ENCODE peak calls at places on chromosomes 12 and 14, in seven cellular contexts. A is heart right ventricle, Q is fibroblast of lung, L is cardiac muscle cell, Y is heart left ventricle, H is astrocyte of the spinal cord, T is fibroblast of mammary gland. D is an unnamed sample.

GRCh38 chr12:109482894-109483293 is 5.5 kb downstream of the UBE3B start:
- DNase-seq in A (no peak), Q (no peak), L (no peak), Y (no peak), H (no peak), T (no peak), D (no peak)

GRCh38 chr14:42460673-42461072 is 854.0 kb downstream of the LRFN5 start:
- DNase-seq in A (no peak), Q (no peak), L (no peak), Y (no peak), H (no peak), T (no peak), D (no peak)

GRCh38 chr12:40970320-40970907 is 217.7 kb upstream of the PDZRN4 start:
- DNase-seq in A (no peak), Q (no peak), L (no peak), Y (no peak), H (no peak), T (no peak), D (no peak)

GRCh38 chr12:34286483-34286882 is 264.2 kb downstream of the ALG10 start:
- DNase-seq in A (no peak), Q (no peak), L (no peak), Y (no peak), H (no peak), T (no peak), D (no peak)

GRCh38 chr12:111841236-111841749 is 735 bp upstream of the MAPKAPK5 start:
- DNase-seq in A (no peak), Q (peak; percentile 15), L (peak; percentile 14), Y (no peak), H (no peak), T (peak; percentile 22), D (no peak)

GRCh38 chr14:94364964-94365363 is 23.4 kb downstream of the SERPINA1 start:
- DNase-seq in A (no peak), Q (no peak), L (no peak), Y (no peak), H (no peak), T (no peak), D (no peak)

GRCh38 chr14:45381091-45381490 is 128.1 kb upstream of the MIS18BP1 start:
- DNase-seq in A (no peak), Q (no peak), L (no peak), Y (no peak), H (no peak), T (no peak), D (no peak)

GRCh38 chr12:64616221-64616620 is 5.9 kb downstream of the RASSF3 start:
- DNase-seq in A (no peak), Q (no peak), L (peak; percentile 43), Y (no peak), H (no peak), T (no peak), D (peak; percentile 27)

GRCh38 chr12:4681732-4682131 is 32.8 kb downstream of the NDUFA9 start:
- DNase-seq in A (no peak), Q (no peak), L (no peak), Y (no peak), H (no peak), T (no peak), D (no peak)

GRCh38 chr14:81831128-81831815 is 297.6 kb upstream of the SEL1L start:
- DNase-seq in A (peak; percentile 16), Q (no peak), L (peak; percentile 0), Y (peak; percentile 48), H (no peak), T (peak; percentile 5), D (peak; percentile 46)

GRCh38 chr14:69712637-69713088 is 54.3 kb upstream of the SRSF5 start:
- DNase-seq in A (peak; percentile 62), Q (no peak), L (no peak), Y (no peak), H (no peak), T (no peak), D (no peak)

GRCh38 chr12:121673013-121673441 is 3.6 kb upstream of the MORN3 start:
- DNase-seq in A (no peak), Q (no peak), L (no peak), Y (peak; percentile 51), H (no peak), T (no peak), D (no peak)

GRCh38 chr14:23121401-23121800 is 2.3 kb upstream of the CEBPE start:
- DNase-seq in A (peak; percentile 45), Q (peak; percentile 54), L (peak; percentile 93), Y (no peak), H (peak; percentile 72), T (peak; percentile 62), D (peak; percentile 94)

GRCh38 chr14:25150934-25151790 is 101.2 kb upstream of the STXBP6 start:
- DNase-seq in A (no peak), Q (peak; percentile 77), L (peak; percentile 76), Y (no peak), H (peak; percentile 52), T (peak; percentile 71), D (peak; percentile 78)

GRCh38 chr12:54987611-54988231 is 3.2 kb upstream of the TESPA1 start:
- DNase-seq in A (no peak), Q (no peak), L (no peak), Y (no peak), H (no peak), T (no peak), D (no peak)

DNA sequence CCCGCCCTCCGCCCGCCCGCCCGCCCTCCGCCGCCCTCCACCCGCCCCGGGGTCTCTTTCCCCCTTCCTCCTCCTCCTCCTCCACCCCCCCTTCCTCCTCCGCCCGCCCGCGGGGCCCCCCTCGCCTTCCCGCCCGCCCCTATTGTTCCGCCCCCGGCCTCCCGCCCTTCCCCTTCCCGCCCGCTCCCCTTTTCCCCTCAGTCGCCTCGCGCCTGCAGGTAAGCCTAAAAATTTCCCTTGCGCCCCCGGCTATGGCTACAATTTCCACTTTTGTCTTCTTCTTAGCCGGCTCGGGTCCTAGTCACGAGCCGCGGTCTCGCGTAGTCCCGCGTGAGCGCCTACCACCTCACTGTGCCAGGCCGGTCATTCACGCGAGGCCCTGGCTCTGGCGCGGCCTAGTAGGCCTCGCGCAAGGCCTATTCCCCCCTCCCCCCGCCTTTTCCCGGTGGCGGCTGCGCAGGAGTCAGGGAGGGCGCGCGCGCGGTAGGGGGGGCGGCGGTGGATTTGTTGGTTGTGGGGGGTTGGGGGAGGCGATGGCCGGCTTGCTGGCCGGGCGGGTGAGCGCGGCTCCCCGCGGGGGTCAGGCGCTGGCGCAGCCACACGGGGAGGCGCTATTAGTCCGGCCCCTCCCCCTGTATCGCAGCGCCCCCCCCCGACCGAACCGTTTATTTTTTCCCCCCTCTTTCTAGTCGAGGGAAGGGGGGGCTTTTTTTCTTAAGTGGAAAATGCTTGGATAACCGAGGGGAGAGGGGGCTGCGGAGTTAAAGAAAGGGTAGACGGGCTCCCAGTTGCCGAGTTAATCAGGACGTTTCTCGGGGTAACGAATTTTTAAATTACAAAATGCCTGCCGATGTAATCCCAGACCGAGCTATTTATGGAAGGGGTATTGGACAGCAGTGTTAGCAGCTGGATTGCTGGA is 516 bp downstream of the PCBP2 start:
- DNase-seq in A (peak; percentile 93), Q (peak; percentile 91), L (peak; percentile 94), Y (peak; percentile 89), H (peak; percentile 95), T (peak; percentile 76), D (peak; percentile 93)
- TF ChIP-seq CTCF in A (peak; percentile 65), Q (peak; percentile 17), L (peak; percentile 24), Y (peak; percentile 57), H (peak; percentile 39), T (no peak), D (no peak)

GRCh38 chr14:105739331-105740102 is 213.1 kb downstream of the TMEM121 start:
- DNase-seq in A (no peak), Q (no peak), L (no peak), Y (no peak), H (no peak), T (no peak), D (no peak)

GRCh38 chr14:105746124-105746514 is 219.7 kb downstream of the TMEM121 start:
- DNase-seq in A (no peak), Q (no peak), L (no peak), Y (no peak), H (no peak), T (no peak), D (no peak)

GRCh38 chr14:105738638-105739037 is 212.3 kb downstream of the TMEM121 start:
- DNase-seq in A (no peak), Q (no peak), L (no peak), Y (no peak), H (no peak), T (no peak), D (no peak)

GRCh38 chr14:105745433-105746123 is 219.2 kb downstream of the TMEM121 start:
- DNase-seq in A (no peak), Q (no peak), L (no peak), Y (no peak), H (no peak), T (no peak), D (no peak)

GRCh38 chr14:105742531-105742848 is 216.1 kb downstream of the TMEM121 start:
- DNase-seq in A (no peak), Q (no peak), L (no peak), Y (no peak), H (no peak), T (no peak), D (no peak)
- H3K4me3 ChIP-seq in A (no peak overlapping the region), Q (no peak overlapping the region), L (no peak overlapping the region), Y (no peak overlapping the region), H (no peak overlapping the region), T (no peak overlapping the region), D (no peak overlapping the region)

GRCh38 chr12:79121486-79121885 is 256.9 kb downstream of the SYT1 start:
- DNase-seq in A (no peak), Q (no peak), L (peak; percentile 7), Y (no peak), H (no peak), T (no peak), D (peak; percentile 2)
- TF ChIP-seq CTCF in A (peak; percentile 21), Q (no peak), L (peak; percentile 31), Y (no peak), H (peak; percentile 18), T (peak; percentile 34), D (peak; percentile 32)

GRCh38 chr14:36507847-36508417 is 12.1 kb downstream of the NKX2-1 start:
- DNase-seq in A (no peak), Q (no peak), L (no peak), Y (no peak), H (no peak), T (no peak), D (no peak)

GRCh38 chr14:36510078-36510799 is 9.8 kb downstream of the NKX2-1 start:
- DNase-seq in A (no peak), Q (no peak), L (no peak), Y (no peak), H (no peak), T (no peak), D (no peak)

GRCh38 chr14:36509056-36509917 is 10.7 kb downstream of the NKX2-1 start:
- DNase-seq in A (no peak), Q (no peak), L (no peak), Y (no peak), H (no peak), T (no peak), D (no peak)

GRCh38 chr14:36506732-36507614 is 13.1 kb downstream of the NKX2-1 start:
- DNase-seq in A (no peak), Q (no peak), L (no peak), Y (no peak), H (no peak), T (no peak), D (no peak)

DNA sequence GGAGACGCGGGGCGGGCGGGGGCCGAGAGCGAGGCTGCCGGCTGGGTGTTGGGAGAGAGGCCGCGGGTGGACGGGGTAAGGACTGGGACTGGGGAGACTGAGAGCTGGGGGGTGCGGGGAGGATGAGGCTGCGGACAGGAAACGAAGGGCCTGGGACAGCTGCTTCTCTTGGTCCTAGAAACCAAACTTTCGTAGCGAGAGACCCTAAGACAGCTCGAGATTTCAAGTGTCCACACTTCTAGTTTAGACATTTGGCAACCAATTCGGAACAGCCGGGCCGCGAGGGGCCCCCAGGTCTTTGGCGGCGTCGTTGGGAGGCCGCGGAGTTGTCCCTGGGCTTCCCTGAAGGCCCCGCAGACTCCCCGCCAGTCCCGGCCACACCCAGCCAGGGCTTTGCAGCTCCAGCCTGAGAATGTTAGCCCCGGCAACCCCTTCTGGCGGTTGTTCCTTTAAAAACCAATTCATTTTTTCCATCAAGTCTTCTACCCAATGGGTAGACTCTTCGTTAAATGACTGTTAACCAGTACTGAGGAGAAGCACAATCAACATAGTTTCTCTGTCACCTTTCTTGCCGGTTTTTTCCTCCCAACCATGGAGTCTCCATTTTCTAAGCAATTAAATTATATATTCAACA is 11.5 kb downstream of the NKX2-1 start:
- DNase-seq in A (no peak), Q (no peak), L (no peak), Y (no peak), H (no peak), T (no peak), D (no peak)
- H3K4me3 ChIP-seq in A (no peak overlapping the region), Q (no peak overlapping the region), L (no peak overlapping the region), Y (no peak overlapping the region), H (no peak overlapping the region), T (no peak overlapping the region), D (no peak overlapping the region)

D was measured in cardiac fibroblast.